ENCODE peak calls at places on chromosomes 12 and 14, in six cellular contexts. H is HepG2, J is K562, V is GM12891, X is H1, A is GM12878. F is an unnamed sample.

GRCh38 chr12:95882080-95882479 is 23.3 kb downstream of the SNRPF start:
- DNase-seq in H (no peak), J (no peak), V (no peak), X (no peak), A (no peak), F (no peak)

GRCh38 chr12:95102916-95103671 is 29.7 kb upstream of the NR2C1 start:
- DNase-seq in H (peak; percentile 18), J (no peak), V (peak; percentile 38), X (no peak), A (peak; percentile 90), F (peak; percentile 33)

GRCh38 chr14:91899213-91899612 is 31.9 kb upstream of the TC2N start:
- DNase-seq in H (no peak), J (no peak), V (no peak), X (no peak), A (no peak), F (no peak)

GRCh38 chr12:104586325-104587048 is 129.7 kb downstream of the CHST11 start:
- DNase-seq in H (no peak), J (no peak), V (no peak), X (no peak), A (no peak), F (no peak)

GRCh38 chr14:66405158-66405557 is 81.0 kb upstream of the CCDC196 start:
- DNase-seq in H (no peak), J (peak; percentile 8), V (no peak), X (no peak), A (no peak), F (no peak)

GRCh38 chr14:91313154-91313850 is 68.8 kb upstream of the GPR68 start:
- DNase-seq in H (no peak), J (no peak), V (no peak), X (no peak), A (no peak), F (no peak)

GRCh38 chr14:104975481-104976197 is 2.5 kb downstream of the AHNAK2 start:
- DNase-seq in H (no peak), J (no peak), V (no peak), X (no peak), A (no peak), F (no peak)

GRCh38 chr12:93177208-93178153 is 200.2 kb upstream of the NUDT4 start:
- DNase-seq in H (peak; percentile 30), J (peak; percentile 52), V (no peak), X (no peak), A (no peak), F (no peak)

GRCh38 chr14:57918791-57919190 is 52.9 kb upstream of the SLC35F4 start:
- DNase-seq in H (no peak), J (no peak), V (no peak), X (no peak), A (no peak), F (no peak)

GRCh38 chr12:63991036-63991547 is 146.6 kb downstream of the SRGAP1 start:
- DNase-seq in H (no peak), J (no peak), V (no peak), X (no peak), A (no peak), F (no peak)

GRCh38 chr12:90938451-90938850 is 16.5 kb downstream of the CCER1 start:
- DNase-seq in H (no peak), J (no peak), V (no peak), X (no peak), A (no peak), F (no peak)

GRCh38 chr12:85260904-85261303 is 19.1 kb upstream of the ALX1 start:
- DNase-seq in H (no peak), J (no peak), V (no peak), X (no peak), A (no peak), F (no peak)

GRCh38 chr12:62660763-62661162 is 194.1 kb downstream of the MON2 start:
- DNase-seq in H (no peak), J (no peak), V (no peak), X (no peak), A (no peak), F (no peak)

GRCh38 chr12:13350946-13351345 is 154.4 kb downstream of the EMP1 start:
- DNase-seq in H (no peak), J (no peak), V (no peak), X (no peak), A (no peak), F (no peak)
- TF ChIP-seq TAF1 in H (no peak), J (no peak), V (no peak), X (no peak), A (no peak), F (no peak)

GRCh38 chr12:54140958-54141388 is 47.8 kb downstream of the SMUG1 start:
- DNase-seq in H (no peak), J (no peak), V (no peak), X (no peak), A (no peak), F (no peak)
- TF ChIP-seq POLR2A in H (no peak), J (no peak), V (no peak), X (no peak), A (no peak), F (no peak)

DNA sequence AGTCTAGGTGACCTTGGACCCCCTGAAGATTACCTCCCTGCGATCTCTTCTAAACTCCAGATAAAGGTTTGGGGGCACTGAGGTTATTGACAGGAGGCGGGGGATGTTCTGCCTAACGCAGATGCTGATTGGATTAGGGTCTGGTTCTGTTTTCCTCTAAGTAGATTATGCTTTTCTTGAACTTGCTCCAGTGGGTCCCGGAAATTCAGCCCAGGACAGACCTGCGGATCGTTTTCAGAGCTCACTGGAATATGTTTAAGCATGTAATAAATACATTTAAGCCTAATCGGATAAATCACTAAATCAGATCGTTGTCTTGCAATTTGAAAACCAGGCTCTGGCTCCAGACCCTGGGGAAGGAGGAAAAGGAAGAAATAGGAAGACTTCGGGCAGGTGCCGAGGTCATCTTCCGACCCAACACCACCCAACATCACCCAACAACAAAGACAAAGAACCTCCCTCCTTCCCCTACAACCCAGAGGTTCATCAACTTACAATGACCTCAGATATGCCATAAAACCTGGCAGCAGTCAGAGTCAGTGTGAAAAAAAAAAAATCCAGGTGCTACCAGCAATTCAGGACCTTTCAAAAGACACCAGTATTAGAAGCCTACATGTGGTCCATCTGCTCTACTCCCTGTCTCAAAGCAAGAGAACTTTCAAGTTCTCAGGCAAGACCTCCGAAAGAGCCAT is 148.4 kb downstream of the KSR2 start:
- DNase-seq in H (no peak), J (no peak), V (no peak), X (no peak), A (no peak), F (no peak)
- TF ChIP-seq TAF1 in H (no peak), J (no peak), V (no peak), X (no peak), A (no peak), F (no peak)

GRCh38 chr14:64391986-64392385 is 3.8 kb downstream of the MTHFD1 start:
- DNase-seq in H (no peak), J (no peak), V (no peak), X (no peak), A (no peak), F (no peak)

GRCh38 chr14:64391113-64391725 is 3.1 kb downstream of the MTHFD1 start:
- DNase-seq in H (no peak), J (no peak), V (no peak), X (peak; percentile 85), A (no peak), F (no peak)

GRCh38 chr14:64388533-64389243 is 535 bp downstream of the MTHFD1 start:
- DNase-seq in H (peak; percentile 4), J (no peak), V (no peak), X (no peak), A (no peak), F (no peak)

GRCh38 chr14:64387232-64387737 is 868 bp upstream of the MTHFD1 start:
- DNase-seq in H (peak; percentile 10), J (peak; percentile 13), V (peak; percentile 13), X (no peak), A (no peak), F (no peak)

GRCh38 chr14:64387738-64388532 is at the start of gene MTHFD1:
- DNase-seq in H (peak; percentile 99), J (peak; percentile 97), V (peak; percentile 85), X (peak; percentile 98), A (peak; percentile 99), F (peak; percentile 88)
- TF ChIP-seq POLR2A in H (peak; percentile 59), J (peak; percentile 81), V (peak; percentile 24), X (peak; percentile 82), A (peak; percentile 83), F (peak; percentile 73)

GRCh38 chr12:122349078-122349477 is 73.4 kb downstream of the CLIP1 start:
- DNase-seq in H (peak; percentile 47), J (no peak), V (no peak), X (no peak), A (no peak), F (no peak)

GRCh38 chr12:122348505-122348904 is 74.0 kb downstream of the CLIP1 start:
- DNase-seq in H (no peak), J (no peak), V (no peak), X (no peak), A (no peak), F (no peak)

GRCh38 chr12:122352394-122352793 is 70.1 kb downstream of the CLIP1 start:
- DNase-seq in H (no peak), J (no peak), V (no peak), X (no peak), A (no peak), F (no peak)

GRCh38 chr12:122346054-122346453 is 76.4 kb downstream of the CLIP1 start:
- DNase-seq in H (no peak), J (no peak), V (no peak), X (no peak), A (no peak), F (no peak)

GRCh38 chr12:122350444-122350843 is 72.0 kb downstream of the CLIP1 start:
- DNase-seq in H (no peak), J (no peak), V (no peak), X (no peak), A (no peak), F (no peak)
- TF ChIP-seq TAF1 in H (no peak), J (no peak), V (no peak), X (no peak), A (no peak), F (no peak)

DNA sequence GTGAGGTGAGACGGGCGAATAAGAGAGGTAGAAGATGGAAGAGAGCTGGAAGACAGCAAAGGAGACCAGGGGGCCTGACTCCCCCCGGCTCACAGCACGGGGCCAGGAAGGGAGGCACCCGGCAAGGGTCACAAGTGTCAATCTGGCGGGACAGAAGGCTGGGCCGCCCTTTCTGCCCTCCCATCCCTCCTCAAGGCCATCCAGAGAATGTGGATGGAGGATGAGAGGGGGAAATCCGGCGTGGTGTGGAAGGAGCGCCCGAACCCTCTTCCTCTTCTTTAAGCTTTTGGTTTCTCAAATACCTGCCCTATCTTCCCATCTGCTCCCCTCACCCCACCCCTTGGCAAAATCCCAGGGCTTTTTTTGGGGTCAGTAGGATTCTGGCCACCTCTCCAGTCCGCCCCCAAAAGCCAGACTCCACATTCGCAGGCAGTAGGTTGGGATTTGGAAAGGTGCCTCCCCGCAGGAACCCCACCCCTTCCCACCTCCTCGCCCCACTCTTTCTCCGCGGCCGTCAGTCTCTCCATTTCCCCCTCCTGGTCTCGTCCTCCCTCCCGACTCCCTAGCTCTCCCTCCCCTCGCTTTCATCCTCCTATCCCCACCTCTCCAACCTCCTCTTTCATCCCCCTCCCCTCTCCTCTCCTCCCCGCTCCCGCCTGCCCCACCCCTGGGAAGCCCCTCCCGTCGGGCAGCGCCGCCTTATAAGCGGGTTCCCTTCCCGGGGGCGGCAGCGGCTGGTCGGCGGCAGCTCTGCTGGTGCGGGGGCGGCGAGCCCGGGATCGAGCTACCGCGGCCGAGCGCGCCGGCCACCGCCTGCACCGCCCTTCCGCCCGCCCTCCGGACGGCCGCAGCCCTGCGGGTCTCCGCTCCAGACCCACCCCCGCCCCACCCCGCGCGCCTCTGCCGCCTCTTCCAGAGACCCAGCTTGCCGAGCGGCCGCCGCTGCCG is at the start of gene PTMS:
- DNase-seq in H (peak; percentile 41), J (peak; percentile 82), V (no peak), X (no peak), A (no peak), F (no peak)
- TF ChIP-seq POLR2A in H (peak; percentile 47), J (peak; percentile 63), V (no peak), X (no peak), A (peak; percentile 65), F (peak; percentile 53)